ENCODE peak calls at places on chromosomes 11 and 22, in five cellular contexts. One of them, this sample, is unnamed.

GRCh38 chr11:75668508-75669297 is at the start of gene MAP6:
- DNase-seq in brain microvascular endothelial cell: no peak
- DNase-seq in H7: peak
- DNase-seq in nucleus accumbens: peak
- DNase-seq in neural progenitor cell: peak
- DNase-seq in this sample: peak

GRCh38 chr11:57396744-57397143 is 6.3 kb upstream of the PRG2 start:
- DNase-seq in brain microvascular endothelial cell: no peak
- DNase-seq in H7: no peak
- DNase-seq in nucleus accumbens: no peak
- DNase-seq in neural progenitor cell: no peak
- DNase-seq in this sample: no peak

GRCh38 chr22:20080776-20081654 is 974 bp downstream of the DGCR8 start:
- DNase-seq in brain microvascular endothelial cell: peak
- DNase-seq in H7: peak
- DNase-seq in nucleus accumbens: no peak
- DNase-seq in neural progenitor cell: peak
- DNase-seq in this sample: peak

GRCh38 chr22:19679476-19680099 is 34.7 kb upstream of the SEPTIN5 start:
- DNase-seq in brain microvascular endothelial cell: no peak
- DNase-seq in H7: peak
- DNase-seq in nucleus accumbens: no peak
- DNase-seq in neural progenitor cell: peak
- DNase-seq in this sample: peak

GRCh38 chr11:845872-846271 is 3.2 kb downstream of the TSPAN4 start:
- DNase-seq in brain microvascular endothelial cell: no peak
- DNase-seq in H7: no peak
- DNase-seq in nucleus accumbens: no peak
- DNase-seq in neural progenitor cell: no peak
- DNase-seq in this sample: no peak

GRCh38 chr11:58905141-58905715 is 34.1 kb upstream of the GLYATL1 start:
- DNase-seq in brain microvascular endothelial cell: peak
- DNase-seq in H7: no peak
- DNase-seq in nucleus accumbens: peak
- DNase-seq in neural progenitor cell: peak
- DNase-seq in this sample: peak

GRCh38 chr22:50208939-50209892 is 8.4 kb downstream of the SELENOO start:
- DNase-seq in brain microvascular endothelial cell: no peak
- DNase-seq in H7: peak
- DNase-seq in nucleus accumbens: no peak
- DNase-seq in neural progenitor cell: no peak
- DNase-seq in this sample: no peak

GRCh38 chr11:70603756-70604211 is 205.5 kb downstream of the CTTN start:
- DNase-seq in brain microvascular endothelial cell: no peak
- DNase-seq in H7: no peak
- DNase-seq in nucleus accumbens: no peak
- DNase-seq in neural progenitor cell: no peak
- DNase-seq in this sample: no peak

GRCh38 chr11:20131744-20132666 is 28.3 kb downstream of the DBX1 start:
- DNase-seq in brain microvascular endothelial cell: peak
- DNase-seq in H7: peak
- DNase-seq in nucleus accumbens: peak
- DNase-seq in neural progenitor cell: peak
- DNase-seq in this sample: peak

GRCh38 chr22:45424241-45424731 is 10.8 kb downstream of the RIBC2 start:
- DNase-seq in brain microvascular endothelial cell: no peak
- DNase-seq in H7: peak
- DNase-seq in nucleus accumbens: no peak
- DNase-seq in neural progenitor cell: no peak
- DNase-seq in this sample: no peak

GRCh38 chr11:107953506-107953905 is 25.3 kb downstream of the RAB39A start:
- DNase-seq in brain microvascular endothelial cell: no peak
- DNase-seq in H7: no peak
- DNase-seq in nucleus accumbens: no peak
- DNase-seq in neural progenitor cell: no peak
- DNase-seq in this sample: no peak

GRCh38 chr11:35167451-35167954 is 28.5 kb downstream of the CD44 start:
- DNase-seq in brain microvascular endothelial cell: no peak
- DNase-seq in H7: no peak
- DNase-seq in nucleus accumbens: no peak
- DNase-seq in neural progenitor cell: no peak
- DNase-seq in this sample: no peak

GRCh38 chr22:19940536-19941364 is 822 bp upstream of the COMT start:
- DNase-seq in brain microvascular endothelial cell: no peak
- DNase-seq in H7: peak
- DNase-seq in nucleus accumbens: no peak
- DNase-seq in neural progenitor cell: no peak
- DNase-seq in this sample: no peak

GRCh38 chr11:100808904-100809491 is 121.9 kb downstream of the ARHGAP42 start:
- DNase-seq in brain microvascular endothelial cell: peak
- DNase-seq in H7: no peak
- DNase-seq in nucleus accumbens: no peak
- DNase-seq in neural progenitor cell: peak
- DNase-seq in this sample: no peak

GRCh38 chr22:45717787-45718186 is 46.2 kb downstream of the ATXN10 start:
- DNase-seq in brain microvascular endothelial cell: no peak
- DNase-seq in H7: no peak
- DNase-seq in nucleus accumbens: no peak
- DNase-seq in neural progenitor cell: no peak
- DNase-seq in this sample: no peak

GRCh38 chr22:23178512-23179254 is 1.6 kb upstream of the BCR start:
- DNase-seq in brain microvascular endothelial cell: peak
- DNase-seq in H7: peak
- DNase-seq in nucleus accumbens: peak
- DNase-seq in neural progenitor cell: peak
- DNase-seq in this sample: peak

GRCh38 chr11:21675049-21675616 is 517.8 kb upstream of the ANO5 start:
- DNase-seq in brain microvascular endothelial cell: no peak
- DNase-seq in H7: no peak
- DNase-seq in nucleus accumbens: no peak
- DNase-seq in neural progenitor cell: no peak
- DNase-seq in this sample: no peak

GRCh38 chr22:49713003-49713402 is 114.7 kb downstream of the BRD1 start:
- DNase-seq in brain microvascular endothelial cell: no peak
- DNase-seq in H7: no peak
- DNase-seq in nucleus accumbens: no peak
- DNase-seq in neural progenitor cell: no peak
- DNase-seq in this sample: no peak

GRCh38 chr22:20179455-20180244 is 28.8 kb upstream of the CCDC188 start:
- DNase-seq in brain microvascular endothelial cell: no peak
- DNase-seq in H7: no peak
- DNase-seq in nucleus accumbens: no peak
- DNase-seq in neural progenitor cell: no peak
- DNase-seq in this sample: no peak

GRCh38 chr11:112087212-112087611 is 539 bp downstream of the SDHD start:
- DNase-seq in brain microvascular endothelial cell: no peak
- DNase-seq in H7: no peak
- DNase-seq in nucleus accumbens: no peak
- DNase-seq in neural progenitor cell: peak
- DNase-seq in this sample: no peak

GRCh38 chr11:120522021-120522420 is 10.5 kb downstream of the GRIK4 start:
- DNase-seq in brain microvascular endothelial cell: no peak
- DNase-seq in H7: peak
- DNase-seq in nucleus accumbens: no peak
- DNase-seq in neural progenitor cell: no peak
- DNase-seq in this sample: no peak

GRCh38 chr11:62498492-62499286 is 47.9 kb downstream of the AHNAK start:
- DNase-seq in brain microvascular endothelial cell: no peak
- DNase-seq in H7: no peak
- DNase-seq in nucleus accumbens: no peak
- DNase-seq in neural progenitor cell: no peak
- DNase-seq in this sample: no peak

GRCh38 chr11:63240791-63241379 is 2.5 kb downstream of the SLC22A25 start:
- DNase-seq in brain microvascular endothelial cell: no peak
- DNase-seq in H7: no peak
- DNase-seq in nucleus accumbens: no peak
- DNase-seq in neural progenitor cell: no peak
- DNase-seq in this sample: no peak

GRCh38 chr11:110490886-110491285 is 61.1 kb downstream of the FDX1 start:
- DNase-seq in brain microvascular endothelial cell: peak
- DNase-seq in H7: no peak
- DNase-seq in nucleus accumbens: no peak
- DNase-seq in neural progenitor cell: no peak
- DNase-seq in this sample: no peak

GRCh38 chr11:116960916-116961315 is 123.5 kb upstream of the APOA1 start:
- DNase-seq in brain microvascular endothelial cell: peak
- DNase-seq in H7: peak
- DNase-seq in nucleus accumbens: no peak
- DNase-seq in neural progenitor cell: peak
- DNase-seq in this sample: no peak

GRCh38 chr11:124756033-124756752 is 4.1 kb upstream of the VSIG2 start:
- DNase-seq in brain microvascular endothelial cell: no peak
- DNase-seq in H7: no peak
- DNase-seq in nucleus accumbens: no peak
- DNase-seq in neural progenitor cell: no peak
- DNase-seq in this sample: no peak

GRCh38 chr11:95723353-95723942 is 66.1 kb downstream of the FAM76B start:
- DNase-seq in brain microvascular endothelial cell: no peak
- DNase-seq in H7: no peak
- DNase-seq in nucleus accumbens: no peak
- DNase-seq in neural progenitor cell: no peak
- DNase-seq in this sample: no peak

GRCh38 chr22:45911601-45912271 is 65.2 kb downstream of the WNT7B start:
- DNase-seq in brain microvascular endothelial cell: no peak
- DNase-seq in H7: no peak
- DNase-seq in nucleus accumbens: no peak
- DNase-seq in neural progenitor cell: no peak
- DNase-seq in this sample: no peak

GRCh38 chr22:25062378-25063095 is 110.0 kb downstream of the KIAA1671 start:
- DNase-seq in brain microvascular endothelial cell: no peak
- DNase-seq in H7: peak
- DNase-seq in nucleus accumbens: no peak
- DNase-seq in neural progenitor cell: no peak
- DNase-seq in this sample: no peak

GRCh38 chr11:32154275-32154674 is 63.4 kb downstream of the RCN1 start:
- DNase-seq in brain microvascular endothelial cell: peak
- DNase-seq in H7: no peak
- DNase-seq in nucleus accumbens: no peak
- DNase-seq in neural progenitor cell: no peak
- DNase-seq in this sample: no peak

GRCh38 chr22:37546436-37547248 is 13.6 kb upstream of the CDC42EP1 start:
- DNase-seq in brain microvascular endothelial cell: no peak
- DNase-seq in H7: peak
- DNase-seq in nucleus accumbens: peak
- DNase-seq in neural progenitor cell: peak
- DNase-seq in this sample: peak

GRCh38 chr11:47863189-47863892 is 15.2 kb upstream of the NUP160 start:
- DNase-seq in brain microvascular endothelial cell: peak
- DNase-seq in H7: no peak
- DNase-seq in nucleus accumbens: no peak
- DNase-seq in neural progenitor cell: no peak
- DNase-seq in this sample: no peak

GRCh38 chr22:27998511-27999410 is 79.7 kb upstream of the PITPNB start:
- DNase-seq in brain microvascular endothelial cell: no peak
- DNase-seq in H7: no peak
- DNase-seq in nucleus accumbens: no peak
- DNase-seq in neural progenitor cell: no peak
- DNase-seq in this sample: no peak

GRCh38 chr11:30458541-30458940 is 127.6 kb downstream of the MPPED2 start:
- DNase-seq in brain microvascular endothelial cell: no peak
- DNase-seq in H7: no peak
- DNase-seq in nucleus accumbens: no peak
- DNase-seq in neural progenitor cell: no peak
- DNase-seq in this sample: no peak

This sample was measured in H9.